ENCODE peak calls at places on chromosome 5, in four cellular contexts. D, G, T and K are unnamed samples.

GRCh38 chr5:154467655-154468354 is 10.2 kb downstream of the HAND1 start:
- DNase-seq in T (peak; percentile 76), D (peak; percentile 72), G (peak; percentile 72), K (peak; percentile 90)

GRCh38 chr5:31854181-31854624 is 215.3 kb downstream of the PDZD2 start:
- DNase-seq in D (peak; percentile 77), T (peak; percentile 31), G (no peak), K (peak; percentile 85)

GRCh38 chr5:158968160-158968559 is 131.6 kb downstream of the EBF1 start:
- DNase-seq in T (no peak), D (no peak), G (no peak), K (peak; percentile 35)

GRCh38 chr5:1468247-1468612 is 23.0 kb upstream of the SLC6A3 start:
- DNase-seq in G (no peak), T (peak; percentile 37), D (no peak), K (peak; percentile 75)

GRCh38 chr5:31811210-31811609 is 172.3 kb downstream of the PDZD2 start:
- DNase-seq in G (no peak), D (peak; percentile 94), T (peak; percentile 94), K (no peak)

GRCh38 chr5:115847290-115847689 is 5.6 kb downstream of the AP3S1 start:
- DNase-seq in G (no peak), D (peak; percentile 91), T (no peak), K (no peak)

GRCh38 chr5:6545770-6546690 is 86.8 kb downstream of the NSUN2 start:
- DNase-seq in G (no peak), T (no peak), D (no peak), K (peak; percentile 9)

GRCh38 chr5:148297695-148298094 is 14.5 kb upstream of the SPINK7 start:
- DNase-seq in T (no peak), D (peak; percentile 36), G (no peak), K (no peak)

GRCh38 chr5:12080761-12081160 is 176.5 kb upstream of the CTNND2 start:
- DNase-seq in G (no peak), D (no peak), T (no peak), K (no peak)

GRCh38 chr5:153960269-153961215 is 78.2 kb downstream of the FAM114A2 start:
- DNase-seq in G (no peak), D (no peak), T (no peak), K (peak; percentile 36)

GRCh38 chr5:135834639-135835529 is at the start of gene SLC25A48:
- DNase-seq in T (no peak), D (peak; percentile 60), G (peak; percentile 32), K (peak; percentile 91)

GRCh38 chr5:38556115-38556598 is 289 bp downstream of the LIFR start:
- DNase-seq in G (peak; percentile 2), D (no peak), T (no peak), K (peak; percentile 66)

GRCh38 chr5:151030377-151030776 is 10.0 kb downstream of the GPX3 start:
- DNase-seq in T (no peak), G (no peak), D (no peak), K (no peak)

GRCh38 chr5:56588636-56589485 is 226.5 kb upstream of the MAP3K1 start:
- DNase-seq in T (no peak), D (no peak), G (no peak), K (peak; percentile 81)

GRCh38 chr5:159163027-159163699 is 46.2 kb downstream of the RNF145 start:
- DNase-seq in G (peak; percentile 11), T (peak; percentile 27), D (peak; percentile 92), K (no peak)

GRCh38 chr5:30390095-30390494 is 803.4 kb upstream of the CDH6 start:
- DNase-seq in G (no peak), D (peak; percentile 70), T (no peak), K (peak; percentile 4)

GRCh38 chr5:1763548-1763911 is 36.1 kb downstream of the MRPL36 start:
- DNase-seq in G (peak; percentile 13), D (peak; percentile 12), T (peak; percentile 83), K (peak; percentile 76)